ENCODE peak calls at places on chromosomes 2 and 18, in four cellular contexts. One of them, this sample, is unnamed.
A peak's percentile ranks its signal among the peaks of the same experiment; 100 is the strongest.

GRCh38 chr2:116879646-116880045 is 934.8 kb upstream of the DDX18 start:
- DNase-seq in testis: no peak
- DNase-seq in vagina: no peak
- DNase-seq in psoas muscle: no peak
- DNase-seq in this sample: no peak

GRCh38 chr2:25160376-25160775 is 8.0 kb downstream of the POMC start:
- DNase-seq in psoas muscle: no peak
- DNase-seq in testis: no peak
- DNase-seq in vagina: no peak
- DNase-seq in this sample: no peak

GRCh38 chr2:212929971-212930370 is 221.4 kb downstream of the IKZF2 start:
- DNase-seq in psoas muscle: no peak
- DNase-seq in vagina: no peak
- DNase-seq in testis: no peak
- DNase-seq in this sample: no peak

GRCh38 chr2:240789051-240789453 is 31.0 kb downstream of the KIF1A start:
- DNase-seq in vagina: no peak
- DNase-seq in testis: no peak
- DNase-seq in psoas muscle: peak; percentile 10
- DNase-seq in this sample: no peak

GRCh38 chr2:15163316-15163715 is 397.8 kb downstream of the NBAS start:
- DNase-seq in vagina: no peak
- DNase-seq in testis: no peak
- DNase-seq in psoas muscle: no peak
- DNase-seq in this sample: no peak

GRCh38 chr18:46856975-46857374 is 60.3 kb downstream of the PIAS2 start:
- DNase-seq in testis: no peak
- DNase-seq in psoas muscle: no peak
- DNase-seq in vagina: no peak
- DNase-seq in this sample: no peak

GRCh38 chr18:56747032-56747658 is 96.0 kb downstream of the WDR7 start:
- DNase-seq in testis: no peak
- DNase-seq in psoas muscle: no peak
- DNase-seq in vagina: no peak
- DNase-seq in this sample: no peak

GRCh38 chr2:145601306-145601925 is 1081.5 kb upstream of the ZEB2 start:
- DNase-seq in psoas muscle: no peak
- DNase-seq in testis: no peak
- DNase-seq in vagina: no peak
- DNase-seq in this sample: no peak

GRCh38 chr18:70249118-70249517 is 39.7 kb upstream of the SOCS6 start:
- DNase-seq in vagina: no peak
- DNase-seq in testis: no peak
- DNase-seq in psoas muscle: no peak
- DNase-seq in this sample: no peak

GRCh38 chr2:170975127-170975942 is 46.3 kb downstream of the GORASP2 start:
- DNase-seq in psoas muscle: no peak
- DNase-seq in testis: no peak
- DNase-seq in vagina: peak; percentile 49
- DNase-seq in this sample: no peak

GRCh38 chr2:120736955-120737801 is 1.5 kb downstream of the GLI2 start:
- DNase-seq in psoas muscle: peak; percentile 65
- DNase-seq in testis: peak; percentile 75
- DNase-seq in vagina: peak; percentile 85
- DNase-seq in this sample: no peak

GRCh38 chr2:42369551-42370229 is 8.7 kb upstream of the COX7A2L start:
- DNase-seq in testis: no peak
- DNase-seq in vagina: no peak
- DNase-seq in psoas muscle: no peak
- DNase-seq in this sample: no peak

GRCh38 chr2:16365391-16365790 is 300.2 kb downstream of the CYRIA start:
- DNase-seq in testis: no peak
- DNase-seq in psoas muscle: no peak
- DNase-seq in vagina: no peak
- DNase-seq in this sample: no peak

GRCh38 chr2:239600650-239601049 is 199.8 kb upstream of the HDAC4 start:
- DNase-seq in vagina: no peak
- DNase-seq in testis: no peak
- DNase-seq in psoas muscle: no peak
- DNase-seq in this sample: no peak

GRCh38 chr2:19508-19907 is 26.8 kb downstream of the FAM110C start:
- DNase-seq in psoas muscle: no peak
- DNase-seq in vagina: no peak
- DNase-seq in testis: no peak
- DNase-seq in this sample: no peak

GRCh38 chr2:136101042-136101441 is 16.9 kb downstream of the CXCR4 start:
- DNase-seq in testis: no peak
- DNase-seq in psoas muscle: no peak
- DNase-seq in vagina: no peak
- DNase-seq in this sample: no peak

GRCh38 chr2:212939777-212940531 is 211.5 kb downstream of the IKZF2 start:
- DNase-seq in vagina: no peak
- DNase-seq in psoas muscle: no peak
- DNase-seq in testis: no peak
- DNase-seq in this sample: no peak

GRCh38 chr2:124975658-124976057 is 950.6 kb downstream of the CNTNAP5 start:
- DNase-seq in psoas muscle: no peak
- DNase-seq in vagina: no peak
- DNase-seq in testis: no peak
- DNase-seq in this sample: no peak

GRCh38 chr2:26971911-26972786 is 1.7 kb downstream of the MAPRE3 start:
- DNase-seq in testis: no peak
- DNase-seq in psoas muscle: no peak
- DNase-seq in vagina: no peak
- DNase-seq in this sample: no peak

GRCh38 chr2:95388091-95388692 is 14.3 kb upstream of the FAHD2A start:
- DNase-seq in vagina: no peak
- DNase-seq in psoas muscle: no peak
- DNase-seq in testis: no peak
- DNase-seq in this sample: no peak

GRCh38 chr2:178474560-178474959 is 3.8 kb downstream of the FKBP7 start:
- DNase-seq in testis: no peak
- DNase-seq in psoas muscle: no peak
- DNase-seq in vagina: no peak
- DNase-seq in this sample: no peak

GRCh38 chr2:45652090-45653050 is 895 bp downstream of the PRKCE start:
- DNase-seq in testis: peak; percentile 82
- DNase-seq in vagina: no peak
- DNase-seq in psoas muscle: peak; percentile 57
- DNase-seq in this sample: no peak

GRCh38 chr18:3283908-3284307 is 22.0 kb downstream of the MYL12B start:
- DNase-seq in vagina: no peak
- DNase-seq in testis: no peak
- DNase-seq in psoas muscle: no peak
- DNase-seq in this sample: no peak

GRCh38 chr2:12636837-12637581 is 79.7 kb upstream of the TRIB2 start:
- DNase-seq in vagina: no peak
- DNase-seq in testis: no peak
- DNase-seq in psoas muscle: no peak
- DNase-seq in this sample: no peak

GRCh38 chr2:134397146-134397896 is 143.4 kb downstream of the MGAT5 start:
- DNase-seq in testis: no peak
- DNase-seq in psoas muscle: no peak
- DNase-seq in vagina: no peak
- DNase-seq in this sample: no peak

GRCh38 chr2:209383212-209383611 is 40.6 kb upstream of the MAP2 start:
- DNase-seq in vagina: no peak
- DNase-seq in testis: no peak
- DNase-seq in psoas muscle: no peak
- DNase-seq in this sample: no peak

GRCh38 chr2:88499204-88499603 is 46.7 kb upstream of the FOXI3 start:
- DNase-seq in psoas muscle: no peak
- DNase-seq in vagina: no peak
- DNase-seq in testis: no peak
- DNase-seq in this sample: no peak

GRCh38 chr18:13889661-13890060 is 25.7 kb downstream of the MC2R start:
- DNase-seq in vagina: no peak
- DNase-seq in psoas muscle: no peak
- DNase-seq in testis: no peak
- DNase-seq in this sample: no peak
- H3K4me3 ChIP-seq in vagina: no peak overlapping the region
- H3K4me3 ChIP-seq in psoas muscle: no peak overlapping the region
- H3K4me3 ChIP-seq in testis: no peak overlapping the region
- H3K4me3 ChIP-seq in this sample: no peak overlapping the region

GRCh38 chr2:118687201-118687600 is 160.2 kb downstream of the EN1 start:
- DNase-seq in testis: no peak
- DNase-seq in vagina: no peak
- DNase-seq in psoas muscle: no peak
- DNase-seq in this sample: no peak
- H3K27ac ChIP-seq in testis: no peak overlapping the region
- H3K27ac ChIP-seq in vagina: no peak overlapping the region
- H3K27ac ChIP-seq in psoas muscle: no peak overlapping the region
- H3K27ac ChIP-seq in this sample: no peak overlapping the region

GRCh38 chr2:118103963-118104942 is 16.0 kb downstream of the INSIG2 start:
- DNase-seq in psoas muscle: no peak
- DNase-seq in testis: no peak
- DNase-seq in vagina: no peak
- DNase-seq in this sample: no peak
- H3K4me1 ChIP-seq in psoas muscle: no peaks in the 10 kb centered on the region
- H3K4me1 ChIP-seq in testis: no peaks in the 10 kb centered on the region
- H3K4me1 ChIP-seq in vagina: no peaks in the 10 kb centered on the region
- H3K4me1 ChIP-seq in this sample: no peaks in the 10 kb centered on the region

GRCh38 chr2:148658807-148659722 is 14.5 kb downstream of the EPC2 start:
- DNase-seq in vagina: no peak
- DNase-seq in testis: no peak
- DNase-seq in psoas muscle: no peak
- DNase-seq in this sample: no peak

GRCh38 chr2:148656516-148656915 is 12.0 kb downstream of the EPC2 start:
- DNase-seq in psoas muscle: no peak
- DNase-seq in testis: no peak
- DNase-seq in vagina: no peak
- DNase-seq in this sample: no peak

GRCh38 chr2:148664229-148664628 is 19.7 kb downstream of the EPC2 start:
- DNase-seq in testis: no peak
- DNase-seq in vagina: no peak
- DNase-seq in psoas muscle: no peak
- DNase-seq in this sample: no peak

GRCh38 chr2:148666555-148666954 is 22.0 kb downstream of the EPC2 start:
- DNase-seq in vagina: no peak
- DNase-seq in psoas muscle: no peak
- DNase-seq in testis: no peak
- DNase-seq in this sample: no peak

GRCh38 chr2:148660999-148661398 is 16.4 kb downstream of the EPC2 start:
- DNase-seq in testis: no peak
- DNase-seq in vagina: no peak
- DNase-seq in psoas muscle: no peak
- DNase-seq in this sample: no peak
- H3K4me3 ChIP-seq in testis: no peak overlapping the region
- H3K4me3 ChIP-seq in vagina: no peak overlapping the region
- H3K4me3 ChIP-seq in psoas muscle: no peak overlapping the region
- H3K4me3 ChIP-seq in this sample: no peak overlapping the region

GRCh38 chr2:195710407-195710806 is 53.4 kb downstream of the SLC39A10 start:
- DNase-seq in vagina: no peak
- DNase-seq in testis: no peak
- DNase-seq in psoas muscle: no peak
- DNase-seq in this sample: no peak

GRCh38 chr2:195711478-195711877 is 54.5 kb downstream of the SLC39A10 start:
- DNase-seq in testis: no peak
- DNase-seq in psoas muscle: no peak
- DNase-seq in vagina: no peak
- DNase-seq in this sample: no peak

GRCh38 chr2:195706161-195706900 is 49.3 kb downstream of the SLC39A10 start:
- DNase-seq in vagina: no peak
- DNase-seq in psoas muscle: no peak
- DNase-seq in testis: no peak
- DNase-seq in this sample: no peak

GRCh38 chr2:195709901-195710300 is 52.9 kb downstream of the SLC39A10 start:
- DNase-seq in vagina: no peak
- DNase-seq in testis: no peak
- DNase-seq in psoas muscle: no peak
- DNase-seq in this sample: no peak
- H3K27ac ChIP-seq in vagina: no peak overlapping the region
- H3K27ac ChIP-seq in testis: no peak overlapping the region
- H3K27ac ChIP-seq in psoas muscle: no peak overlapping the region
- H3K27ac ChIP-seq in this sample: no peak overlapping the region

GRCh38 chr18:5521000-5521399 is 22.8 kb downstream of the EPB41L3 start:
- DNase-seq in testis: no peak
- DNase-seq in psoas muscle: no peak
- DNase-seq in vagina: no peak
- DNase-seq in this sample: no peak
- H3K4me1 ChIP-seq in testis: peaks cover 25% of the 10 kb centered on the region
- H3K4me1 ChIP-seq in psoas muscle: no peaks in the 10 kb centered on the region
- H3K4me1 ChIP-seq in vagina: peaks cover 6% of the 10 kb centered on the region
- H3K4me1 ChIP-seq in this sample: no peaks in the 10 kb centered on the region

GRCh38 chr2:152028182-152028862 is 70.5 kb downstream of the CACNB4 start:
- DNase-seq in psoas muscle: no peak
- DNase-seq in testis: no peak
- DNase-seq in vagina: no peak
- DNase-seq in this sample: no peak

GRCh38 chr2:152031747-152032146 is 67.1 kb downstream of the CACNB4 start:
- DNase-seq in psoas muscle: no peak
- DNase-seq in testis: no peak
- DNase-seq in vagina: no peak
- DNase-seq in this sample: no peak

DNA sequence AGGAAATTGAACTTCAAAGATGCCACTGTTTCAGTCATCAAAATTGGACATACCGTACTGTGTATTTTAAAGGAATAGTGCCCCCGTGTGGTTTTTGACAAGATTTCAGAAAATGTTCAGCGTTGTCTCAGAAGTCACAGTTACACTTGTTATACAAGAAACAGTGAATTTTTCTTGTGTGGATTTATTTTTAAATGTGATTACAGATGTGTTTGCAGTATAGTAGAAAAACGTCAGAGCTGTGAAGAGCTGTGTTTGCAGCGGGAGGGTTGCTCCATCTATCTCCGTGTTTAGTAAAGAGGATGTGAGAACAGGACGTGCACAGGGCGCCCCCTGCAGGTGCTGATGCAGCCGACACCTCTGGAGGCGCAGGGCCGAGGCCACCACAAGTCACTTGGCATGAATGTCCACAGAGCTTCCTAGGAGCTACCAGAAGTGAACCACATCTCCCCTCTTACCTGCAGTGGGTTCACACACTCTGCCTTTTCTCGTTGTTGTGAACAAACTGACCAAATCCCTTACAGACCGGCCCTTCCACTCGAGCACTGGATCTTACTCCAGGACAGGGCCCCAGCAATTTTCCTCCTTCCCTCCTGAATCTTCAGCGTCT is 73.1 kb downstream of the CACNB4 start:
- DNase-seq in testis: peak; percentile 91
- DNase-seq in vagina: no peak
- DNase-seq in psoas muscle: peak; percentile 86
- DNase-seq in this sample: peak; percentile 29
- H3K4me3 ChIP-seq in testis: no peak overlapping the region
- H3K4me3 ChIP-seq in vagina: no peak overlapping the region
- H3K4me3 ChIP-seq in psoas muscle: peak overlapping the region; percentile 56
- H3K4me3 ChIP-seq in this sample: peak overlapping the region; percentile 63

GRCh38 chr2:80473806-80474205 is 169.3 kb upstream of the LRRTM1 start:
- DNase-seq in testis: no peak
- DNase-seq in psoas muscle: no peak
- DNase-seq in vagina: no peak
- DNase-seq in this sample: no peak
- H3K27ac ChIP-seq in testis: no peak overlapping the region
- H3K27ac ChIP-seq in psoas muscle: no peak overlapping the region
- H3K27ac ChIP-seq in vagina: no peak overlapping the region
- H3K27ac ChIP-seq in this sample: no peak overlapping the region

GRCh38 chr2:173990970-173991819 is 26.0 kb upstream of the SP3 start:
- DNase-seq in testis: peak; percentile 85
- DNase-seq in vagina: no peak
- DNase-seq in psoas muscle: peak; percentile 81
- DNase-seq in this sample: no peak
- H3K4me1 ChIP-seq in testis: peaks cover 24% of the 10 kb centered on the region
- H3K4me1 ChIP-seq in vagina: peaks cover 41% of the 10 kb centered on the region
- H3K4me1 ChIP-seq in psoas muscle: peaks cover 11% of the 10 kb centered on the region
- H3K4me1 ChIP-seq in this sample: peaks cover 35% of the 10 kb centered on the region